ENCODE peak calls at places on chromosomes 13 and 19, in six cellular contexts. One of them, this sample, is unnamed.

GRCh38 chr13:41587490-41587889 is 130.1 kb downstream of the RGCC start:
- DNase-seq in uterus: no peak
- DNase-seq in gastrocnemius medialis: no peak
- DNase-seq in esophagus squamous epithelium: no peak
- DNase-seq in right lobe of liver: no peak
- DNase-seq in esophagus muscularis mucosa: no peak
- DNase-seq in this sample: no peak

GRCh38 chr13:48838193-48839000 is 137.3 kb upstream of the FNDC3A start:
- DNase-seq in uterus: no peak
- DNase-seq in gastrocnemius medialis: no peak
- DNase-seq in esophagus squamous epithelium: no peak
- DNase-seq in right lobe of liver: no peak
- DNase-seq in esophagus muscularis mucosa: no peak
- DNase-seq in this sample: no peak

GRCh38 chr19:13923194-13923987 is 14.8 kb downstream of the PODNL1 start:
- DNase-seq in uterus: no peak
- DNase-seq in gastrocnemius medialis: no peak
- DNase-seq in esophagus squamous epithelium: no peak
- DNase-seq in right lobe of liver: no peak
- DNase-seq in esophagus muscularis mucosa: no peak
- DNase-seq in this sample: no peak

GRCh38 chr13:38308736-38309135 is 40.9 kb upstream of the UFM1 start:
- DNase-seq in uterus: no peak
- DNase-seq in gastrocnemius medialis: no peak
- DNase-seq in esophagus squamous epithelium: no peak
- DNase-seq in right lobe of liver: no peak
- DNase-seq in esophagus muscularis mucosa: no peak
- DNase-seq in this sample: no peak

GRCh38 chr19:42546831-42547500 is 18.7 kb upstream of the CEACAM1 start:
- DNase-seq in uterus: no peak
- DNase-seq in gastrocnemius medialis: no peak
- DNase-seq in esophagus squamous epithelium: no peak
- DNase-seq in right lobe of liver: no peak
- DNase-seq in esophagus muscularis mucosa: no peak
- DNase-seq in this sample: no peak

GRCh38 chr13:77250968-77251367 is 75.9 kb downstream of the MYCBP2 start:
- DNase-seq in uterus: no peak
- DNase-seq in gastrocnemius medialis: no peak
- DNase-seq in esophagus squamous epithelium: no peak
- DNase-seq in right lobe of liver: no peak
- DNase-seq in esophagus muscularis mucosa: no peak
- DNase-seq in this sample: no peak

GRCh38 chr13:46572758-46573384 is 19.9 kb downstream of the LRCH1 start:
- DNase-seq in uterus: no peak
- DNase-seq in gastrocnemius medialis: no peak
- DNase-seq in esophagus squamous epithelium: no peak
- DNase-seq in right lobe of liver: no peak
- DNase-seq in esophagus muscularis mucosa: no peak
- DNase-seq in this sample: no peak

GRCh38 chr19:54517483-54517882 is 14.9 kb downstream of the LAIR2 start:
- DNase-seq in uterus: no peak
- DNase-seq in gastrocnemius medialis: no peak
- DNase-seq in esophagus squamous epithelium: no peak
- DNase-seq in right lobe of liver: no peak
- DNase-seq in esophagus muscularis mucosa: no peak
- DNase-seq in this sample: no peak

GRCh38 chr19:33248553-33248953 is 22.9 kb upstream of the SLC7A10 start:
- DNase-seq in uterus: no peak
- DNase-seq in gastrocnemius medialis: no peak
- DNase-seq in esophagus squamous epithelium: no peak
- DNase-seq in right lobe of liver: peak; percentile 94
- DNase-seq in esophagus muscularis mucosa: no peak
- DNase-seq in this sample: no peak

GRCh38 chr13:100809856-100810255 is 135.3 kb upstream of the TMTC4 start:
- DNase-seq in uterus: no peak
- DNase-seq in gastrocnemius medialis: no peak
- DNase-seq in esophagus squamous epithelium: no peak
- DNase-seq in right lobe of liver: no peak
- DNase-seq in esophagus muscularis mucosa: no peak
- DNase-seq in this sample: no peak

GRCh38 chr13:107020393-107020792 is 452.5 kb upstream of the ARGLU1 start:
- DNase-seq in uterus: no peak
- DNase-seq in gastrocnemius medialis: no peak
- DNase-seq in esophagus squamous epithelium: no peak
- DNase-seq in right lobe of liver: no peak
- DNase-seq in esophagus muscularis mucosa: no peak
- DNase-seq in this sample: no peak

GRCh38 chr19:56400485-56400884 is 3.6 kb upstream of the ZNF583 start:
- DNase-seq in uterus: no peak
- DNase-seq in gastrocnemius medialis: no peak
- DNase-seq in esophagus squamous epithelium: no peak
- DNase-seq in right lobe of liver: no peak
- DNase-seq in esophagus muscularis mucosa: no peak
- DNase-seq in this sample: no peak

GRCh38 chr13:92530364-92530763 is 696.2 kb upstream of the GPC6 start:
- DNase-seq in uterus: no peak
- DNase-seq in gastrocnemius medialis: no peak
- DNase-seq in esophagus squamous epithelium: no peak
- DNase-seq in right lobe of liver: no peak
- DNase-seq in esophagus muscularis mucosa: no peak
- DNase-seq in this sample: no peak

GRCh38 chr19:17125728-17126677 is 50.4 kb downstream of the MYO9B start:
- DNase-seq in uterus: no peak
- DNase-seq in gastrocnemius medialis: peak; percentile 53
- DNase-seq in esophagus squamous epithelium: no peak
- DNase-seq in right lobe of liver: peak; percentile 75
- DNase-seq in esophagus muscularis mucosa: no peak
- DNase-seq in this sample: peak; percentile 80

GRCh38 chr13:48232420-48233096 is 448 bp upstream of the ITM2B start:
- DNase-seq in uterus: peak; percentile 51
- DNase-seq in gastrocnemius medialis: no peak
- DNase-seq in esophagus squamous epithelium: no peak
- DNase-seq in right lobe of liver: no peak
- DNase-seq in esophagus muscularis mucosa: no peak
- DNase-seq in this sample: peak; percentile 72

GRCh38 chr19:16301999-16302694 is 22.5 kb upstream of the KLF2 start:
- DNase-seq in uterus: no peak
- DNase-seq in gastrocnemius medialis: peak; percentile 81
- DNase-seq in esophagus squamous epithelium: no peak
- DNase-seq in right lobe of liver: no peak
- DNase-seq in esophagus muscularis mucosa: no peak
- DNase-seq in this sample: no peak

GRCh38 chr13:59320021-59320420 is 843.7 kb downstream of the DIAPH3 start:
- DNase-seq in uterus: no peak
- DNase-seq in gastrocnemius medialis: no peak
- DNase-seq in esophagus squamous epithelium: no peak
- DNase-seq in right lobe of liver: no peak
- DNase-seq in esophagus muscularis mucosa: no peak
- DNase-seq in this sample: no peak

GRCh38 chr19:9040131-9040530 is 29.9 kb upstream of the MUC16 start:
- DNase-seq in uterus: no peak
- DNase-seq in gastrocnemius medialis: no peak
- DNase-seq in esophagus squamous epithelium: no peak
- DNase-seq in right lobe of liver: no peak
- DNase-seq in esophagus muscularis mucosa: no peak
- DNase-seq in this sample: no peak

GRCh38 chr13:31198524-31198923 is 1.3 kb upstream of the B3GLCT start:
- DNase-seq in uterus: no peak
- DNase-seq in gastrocnemius medialis: no peak
- DNase-seq in esophagus squamous epithelium: no peak
- DNase-seq in right lobe of liver: no peak
- DNase-seq in esophagus muscularis mucosa: no peak
- DNase-seq in this sample: no peak

GRCh38 chr19:2413159-2413558 is 14.2 kb downstream of the TIMM13 start:
- DNase-seq in uterus: no peak
- DNase-seq in gastrocnemius medialis: no peak
- DNase-seq in esophagus squamous epithelium: no peak
- DNase-seq in right lobe of liver: no peak
- DNase-seq in esophagus muscularis mucosa: no peak
- DNase-seq in this sample: no peak
- H3K36me3 ChIP-seq in uterus: no peaks in the 10 kb centered on the region
- H3K36me3 ChIP-seq in gastrocnemius medialis: no peaks in the 10 kb centered on the region
- H3K36me3 ChIP-seq in esophagus squamous epithelium: peaks cover 19% of the 10 kb centered on the region
- H3K36me3 ChIP-seq in right lobe of liver: no peaks in the 10 kb centered on the region
- H3K36me3 ChIP-seq in esophagus muscularis mucosa: peaks cover 16% of the 10 kb centered on the region
- H3K36me3 ChIP-seq in this sample: no peaks in the 10 kb centered on the region

DNA sequence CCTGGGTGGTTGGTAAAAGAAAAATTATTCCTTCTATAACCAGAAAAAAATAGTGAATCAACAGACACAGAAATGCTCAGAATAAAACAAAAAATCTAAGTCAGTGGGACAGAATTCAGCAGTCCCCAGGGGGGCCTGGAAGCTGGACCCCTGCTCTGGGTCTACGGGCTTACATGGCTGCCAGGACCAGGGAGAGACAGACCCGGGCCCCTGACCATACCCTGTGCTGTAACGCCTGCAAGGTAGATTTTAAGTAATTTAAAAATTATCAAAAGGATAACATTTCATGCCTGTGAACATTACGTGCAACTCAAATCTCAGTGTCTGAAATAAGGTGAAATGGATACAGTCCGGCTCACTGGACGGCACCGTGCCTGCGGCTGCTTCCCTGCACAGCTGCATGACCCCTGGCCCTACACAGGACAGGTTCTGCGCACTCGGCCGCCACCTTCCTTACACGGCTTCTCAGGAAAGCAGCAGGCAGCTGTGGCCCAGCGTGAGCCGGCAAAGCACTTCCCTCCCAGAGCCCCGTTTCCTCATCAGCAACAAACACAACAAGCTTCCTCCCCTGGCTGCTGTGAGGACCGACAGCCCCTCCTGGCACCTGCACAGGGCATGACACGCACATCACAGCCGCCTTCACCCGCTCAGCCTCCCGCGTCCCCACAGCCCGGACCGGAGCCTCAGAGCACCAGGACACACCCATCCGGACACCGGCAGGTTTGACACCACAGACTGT is 22.2 kb downstream of the RASA3 start:
- DNase-seq in uterus: peak; percentile 27
- DNase-seq in gastrocnemius medialis: peak; percentile 40
- DNase-seq in esophagus squamous epithelium: no peak
- DNase-seq in right lobe of liver: peak; percentile 61
- DNase-seq in esophagus muscularis mucosa: no peak
- DNase-seq in this sample: peak; percentile 70
- H3K4me1 ChIP-seq in uterus: no peaks in the 10 kb centered on the region
- H3K4me1 ChIP-seq in gastrocnemius medialis: peaks cover 52% of the 10 kb centered on the region
- H3K4me1 ChIP-seq in esophagus squamous epithelium: no peaks in the 10 kb centered on the region
- H3K4me1 ChIP-seq in right lobe of liver: no peaks in the 10 kb centered on the region
- H3K4me1 ChIP-seq in esophagus muscularis mucosa: peaks cover 79% of the 10 kb centered on the region
- H3K4me1 ChIP-seq in this sample: peaks cover 52% of the 10 kb centered on the region

GRCh38 chr19:2426661-2427322 is 594 bp downstream of the TIMM13 start:
- DNase-seq in uterus: no peak
- DNase-seq in gastrocnemius medialis: peak; percentile 49
- DNase-seq in esophagus squamous epithelium: no peak
- DNase-seq in right lobe of liver: peak; percentile 61
- DNase-seq in esophagus muscularis mucosa: no peak
- DNase-seq in this sample: peak; percentile 79
- TF ChIP-seq POLR2A in uterus: no peak
- TF ChIP-seq POLR2A in gastrocnemius medialis: no peak
- TF ChIP-seq POLR2A in esophagus squamous epithelium: no peak
- TF ChIP-seq POLR2A in right lobe of liver: no peak
- TF ChIP-seq POLR2A in esophagus muscularis mucosa: no peak
- TF ChIP-seq POLR2A in this sample: no peak

GRCh38 chr13:113886561-113887112 is 22.8 kb upstream of the GAS6 start:
- DNase-seq in uterus: no peak
- DNase-seq in gastrocnemius medialis: no peak
- DNase-seq in esophagus squamous epithelium: no peak
- DNase-seq in right lobe of liver: no peak
- DNase-seq in esophagus muscularis mucosa: peak; percentile 81
- DNase-seq in this sample: no peak
- H3K36me3 ChIP-seq in uterus: no peaks in the 10 kb centered on the region
- H3K36me3 ChIP-seq in gastrocnemius medialis: no peaks in the 10 kb centered on the region
- H3K36me3 ChIP-seq in esophagus squamous epithelium: no peaks in the 10 kb centered on the region
- H3K36me3 ChIP-seq in right lobe of liver: no peaks in the 10 kb centered on the region
- H3K36me3 ChIP-seq in esophagus muscularis mucosa: no peaks in the 10 kb centered on the region
- H3K36me3 ChIP-seq in this sample: no peaks in the 10 kb centered on the region

GRCh38 chr13:110245421-110245899 is 61.5 kb downstream of the COL4A1 start:
- DNase-seq in uterus: peak; percentile 26
- DNase-seq in gastrocnemius medialis: no peak
- DNase-seq in esophagus squamous epithelium: no peak
- DNase-seq in right lobe of liver: no peak
- DNase-seq in esophagus muscularis mucosa: peak; percentile 90
- DNase-seq in this sample: no peak

GRCh38 chr13:110242615-110243014 is 64.3 kb downstream of the COL4A1 start:
- DNase-seq in uterus: no peak
- DNase-seq in gastrocnemius medialis: no peak
- DNase-seq in esophagus squamous epithelium: no peak
- DNase-seq in right lobe of liver: no peak
- DNase-seq in esophagus muscularis mucosa: peak; percentile 31
- DNase-seq in this sample: no peak

GRCh38 chr13:110244096-110244830 is 62.7 kb downstream of the COL4A1 start:
- DNase-seq in uterus: peak; percentile 37
- DNase-seq in gastrocnemius medialis: no peak
- DNase-seq in esophagus squamous epithelium: no peak
- DNase-seq in right lobe of liver: no peak
- DNase-seq in esophagus muscularis mucosa: peak; percentile 86
- DNase-seq in this sample: no peak

GRCh38 chr13:110246530-110246929 is 60.4 kb downstream of the COL4A1 start:
- DNase-seq in uterus: peak; percentile 31
- DNase-seq in gastrocnemius medialis: no peak
- DNase-seq in esophagus squamous epithelium: no peak
- DNase-seq in right lobe of liver: no peak
- DNase-seq in esophagus muscularis mucosa: peak; percentile 72
- DNase-seq in this sample: no peak

GRCh38 chr13:110244926-110245325 is 62.0 kb downstream of the COL4A1 start:
- DNase-seq in uterus: peak; percentile 15
- DNase-seq in gastrocnemius medialis: no peak
- DNase-seq in esophagus squamous epithelium: no peak
- DNase-seq in right lobe of liver: no peak
- DNase-seq in esophagus muscularis mucosa: peak; percentile 66
- DNase-seq in this sample: no peak
- H3K4me1 ChIP-seq in uterus: peaks cover 15% of the 10 kb centered on the region
- H3K4me1 ChIP-seq in gastrocnemius medialis: peaks cover 41% of the 10 kb centered on the region
- H3K4me1 ChIP-seq in esophagus squamous epithelium: no peaks in the 10 kb centered on the region
- H3K4me1 ChIP-seq in right lobe of liver: no peaks in the 10 kb centered on the region
- H3K4me1 ChIP-seq in esophagus muscularis mucosa: peaks cover 85% of the 10 kb centered on the region
- H3K4me1 ChIP-seq in this sample: peaks cover 92% of the 10 kb centered on the region

This sample was measured in sigmoid colon.